ENCODE peak calls at places on chromosomes 11 and 22, in seven cellular contexts. N, X, A, H, D, T and B are unnamed samples.

GRCh38 chr11:16512163-16512562 is 155.8 kb upstream of the SOX6 start:
- DNase-seq in T (no peak), N (no peak), X (no peak), D (no peak), A (no peak), H (no peak), B (no peak)

GRCh38 chr22:27146871-27147591 is 489.6 kb downstream of the MIAT start:
- DNase-seq in T (no peak), D (no peak), N (no peak), X (no peak), H (no peak), A (no peak), B (no peak)

GRCh38 chr11:4887591-4887990 is 5.9 kb downstream of the OR51T1 start:
- DNase-seq in T (no peak), H (no peak), X (no peak), N (no peak), D (no peak), A (no peak), B (no peak)

GRCh38 chr11:83025267-83025704 is 46.4 kb downstream of the RAB30 start:
- DNase-seq in N (no peak), H (no peak), A (no peak), X (peak), D (no peak), T (no peak), B (no peak)

GRCh38 chr11:68216171-68216938 is 3.3 kb upstream of the KMT5B start:
- DNase-seq in T (no peak), D (no peak), X (no peak), H (no peak), A (no peak), N (no peak), B (no peak)

GRCh38 chr11:24496728-24497396 is at the start of gene LUZP2:
- DNase-seq in T (no peak), D (no peak), N (peak), H (no peak), X (no peak), A (peak), B (peak)

GRCh38 chr11:1113405-1114201 is 38.9 kb downstream of the MUC2 start:
- DNase-seq in D (no peak), A (peak), N (no peak), H (no peak), T (peak), X (no peak), B (no peak)

GRCh38 chr11:93623179-93623578 is 38.3 kb upstream of the CEP295 start:
- DNase-seq in D (no peak), A (peak), X (no peak), N (no peak), T (no peak), H (peak), B (peak)

GRCh38 chr11:2775083-2775625 is 75.4 kb upstream of the KCNQ1OT1 start:
- DNase-seq in H (peak), T (no peak), D (no peak), X (no peak), N (no peak), A (no peak), B (no peak)

GRCh38 chr11:17012712-17013547 is 1.3 kb downstream of the PLEKHA7 start:
- DNase-seq in N (no peak), T (no peak), A (no peak), D (no peak), X (peak), H (no peak), B (no peak)

GRCh38 chr11:96424693-96425092 is 34.9 kb downstream of the JRKL start:
- DNase-seq in A (no peak), X (no peak), N (no peak), H (no peak), D (no peak), T (no peak), B (no peak)

GRCh38 chr11:96430668-96431067 is 40.9 kb downstream of the JRKL start:
- DNase-seq in X (no peak), N (no peak), D (no peak), A (no peak), T (no peak), H (no peak), B (no peak)

DNA sequence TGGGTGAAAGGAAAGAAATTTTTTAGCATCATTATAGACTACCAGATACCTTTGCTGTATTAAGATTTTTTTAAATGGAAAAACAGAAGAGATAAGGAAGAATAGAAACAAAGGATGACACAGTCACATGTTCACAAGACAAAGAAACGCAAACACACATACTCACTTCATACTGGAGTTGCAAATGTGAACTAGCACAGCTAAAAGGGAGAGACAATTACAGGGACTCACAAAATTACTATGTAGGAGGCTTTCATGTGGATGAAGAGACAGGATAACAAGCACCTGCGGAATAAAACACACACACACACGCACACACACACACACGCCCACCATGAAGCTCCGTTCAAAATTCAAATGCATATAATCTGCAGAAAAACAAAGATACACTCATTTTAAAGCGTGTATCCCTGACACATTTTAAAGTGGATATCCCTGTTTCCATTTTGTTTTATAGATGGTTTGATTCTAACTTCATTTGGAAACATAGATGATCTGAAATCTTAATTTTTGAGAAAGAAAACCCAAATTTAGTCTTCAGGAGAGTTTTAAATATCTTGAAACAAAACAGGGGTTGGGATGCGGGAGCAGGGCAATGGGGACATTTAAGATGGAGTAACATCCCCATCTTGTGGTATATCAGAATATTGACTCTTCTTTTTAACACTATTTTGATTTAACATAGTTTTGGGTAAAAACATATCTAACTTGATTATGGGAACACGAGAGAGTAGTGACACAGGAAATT is 36.7 kb downstream of the JRKL start:
- DNase-seq in X (peak), T (peak), H (no peak), N (peak), A (no peak), D (no peak), B (no peak)
- TF ChIP-seq TAF1 in X (no peak), T (no peak), H (no peak), N (no peak), A (no peak), D (no peak), B (no peak)

GRCh38 chr11:44903035-44903434 is 47.6 kb downstream of the TP53I11 start:
- DNase-seq in T (no peak), N (no peak), D (no peak), X (no peak), A (no peak), H (no peak), B (no peak)

GRCh38 chr11:44906641-44907040 is 44.0 kb downstream of the TP53I11 start:
- DNase-seq in X (no peak), T (peak), D (no peak), A (no peak), N (no peak), H (no peak), B (no peak)

GRCh38 chr11:44904261-44905080 is 46.2 kb downstream of the TP53I11 start:
- DNase-seq in D (no peak), X (no peak), A (no peak), T (no peak), H (no peak), N (no peak), B (no peak)

GRCh38 chr11:44903518-44903917 is 47.2 kb downstream of the TP53I11 start:
- DNase-seq in T (no peak), H (no peak), X (no peak), A (no peak), N (no peak), D (no peak), B (no peak)

DNA sequence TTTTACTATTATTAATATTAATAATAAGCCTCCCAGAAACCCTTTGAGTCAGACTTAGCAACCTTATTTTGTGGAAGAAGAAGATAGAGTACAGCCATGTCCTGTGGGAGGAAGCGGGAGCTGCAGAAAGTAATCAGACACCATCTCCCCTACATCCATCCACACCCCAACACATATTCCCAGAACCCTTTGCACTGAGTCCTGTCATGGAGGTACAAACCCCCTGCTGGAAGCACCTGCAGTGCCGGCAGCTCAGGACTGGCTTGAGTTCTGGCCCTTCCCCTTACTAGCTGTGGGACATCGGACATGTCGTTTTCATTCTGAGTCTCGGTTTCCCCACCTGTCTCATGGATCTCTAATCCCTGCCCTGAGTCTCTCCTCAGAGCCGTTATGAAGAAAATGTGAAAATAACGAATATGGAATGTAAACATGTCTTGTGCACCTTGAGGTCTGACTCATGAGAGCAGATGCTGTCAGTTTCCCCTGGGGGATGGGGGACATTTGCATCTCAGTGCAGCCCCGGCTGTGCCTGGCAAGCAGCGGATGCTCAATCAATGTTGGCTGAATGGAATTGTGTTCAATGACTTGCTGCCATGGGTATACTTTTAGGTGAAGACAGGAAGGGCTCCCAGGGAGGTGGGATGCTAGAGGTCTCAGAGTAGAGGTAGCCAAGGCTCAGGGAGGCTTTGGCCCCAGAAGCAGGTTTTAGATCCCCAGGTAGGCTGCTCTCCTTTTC is 45.4 kb downstream of the TP53I11 start:
- DNase-seq in A (no peak), H (no peak), N (no peak), D (no peak), T (no peak), X (no peak), B (no peak)
- TF ChIP-seq TAF1 in A (no peak), H (no peak), N (no peak), D (no peak), T (no peak), X (no peak), B (no peak)

GRCh38 chr11:64561984-64562722 is 28.9 kb upstream of the SLC22A12 start:
- DNase-seq in N (no peak), T (no peak), A (no peak), X (no peak), D (no peak), H (no peak), B (no peak)
- TF ChIP-seq TAF1 in N (no peak), T (no peak), A (no peak), X (no peak), D (no peak), H (no peak), B (no peak)

DNA sequence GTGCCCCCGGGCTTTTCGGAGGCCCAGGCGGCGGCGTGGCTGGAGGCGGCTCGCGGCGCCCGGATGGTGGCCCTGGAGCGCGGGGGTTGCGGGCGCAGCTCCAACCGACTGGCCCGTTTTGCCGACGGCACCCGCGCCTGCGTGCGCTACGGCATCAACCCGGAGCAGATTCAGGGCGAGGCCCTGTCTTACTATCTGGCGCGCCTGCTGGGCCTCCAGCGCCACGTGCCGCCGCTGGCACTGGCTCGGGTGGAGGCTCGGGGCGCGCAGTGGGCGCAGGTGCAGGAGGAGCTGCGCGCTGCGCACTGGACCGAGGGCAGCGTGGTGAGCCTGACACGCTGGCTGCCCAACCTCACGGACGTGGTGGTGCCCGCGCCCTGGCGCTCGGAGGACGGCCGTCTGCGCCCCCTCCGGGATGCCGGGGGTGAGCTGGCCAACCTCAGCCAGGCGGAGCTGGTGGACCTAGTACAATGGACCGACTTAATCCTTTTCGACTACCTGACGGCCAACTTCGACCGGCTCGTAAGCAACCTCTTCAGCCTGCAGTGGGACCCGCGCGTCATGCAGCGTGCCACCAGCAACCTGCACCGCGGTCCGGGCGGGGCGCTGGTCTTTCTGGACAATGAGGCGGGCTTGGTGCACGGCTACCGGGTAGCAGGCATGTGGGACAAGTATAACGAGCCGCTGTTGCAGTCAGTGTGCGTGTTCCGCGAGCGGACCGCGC is 932 bp downstream of the FJX1 start:
- DNase-seq in D (peak), T (no peak), X (no peak), A (peak), N (peak), H (no peak), B (peak)
- TF ChIP-seq TAF1 in D (no peak), T (no peak), X (no peak), A (peak), N (no peak), H (no peak), B (no peak)

DNA sequence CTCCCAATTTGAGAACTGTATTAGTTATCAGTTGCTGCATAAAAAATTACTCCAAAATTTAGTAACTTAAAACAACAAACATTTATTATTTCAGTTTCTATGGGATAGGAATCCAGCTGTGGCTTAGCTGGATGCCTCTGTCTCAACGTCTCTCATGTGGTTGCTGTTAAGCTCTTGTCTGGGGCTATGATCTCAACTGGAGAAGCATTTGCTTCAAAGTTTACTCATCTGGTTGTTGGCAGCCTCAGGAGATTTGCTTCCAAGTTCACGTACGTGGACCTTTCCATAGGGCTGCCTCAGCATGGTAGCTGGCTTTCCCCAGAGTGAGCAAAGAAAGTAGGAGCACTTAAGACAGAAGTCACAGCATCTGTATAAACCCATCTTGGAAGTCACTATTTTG is 144.9 kb upstream of the SESN3 start:
- DNase-seq in A (no peak), H (no peak), D (no peak), X (no peak), N (no peak), T (no peak), B (no peak)
- TF ChIP-seq TAF1 in A (no peak), H (no peak), D (no peak), X (no peak), N (no peak), T (no peak), B (no peak)

DNA sequence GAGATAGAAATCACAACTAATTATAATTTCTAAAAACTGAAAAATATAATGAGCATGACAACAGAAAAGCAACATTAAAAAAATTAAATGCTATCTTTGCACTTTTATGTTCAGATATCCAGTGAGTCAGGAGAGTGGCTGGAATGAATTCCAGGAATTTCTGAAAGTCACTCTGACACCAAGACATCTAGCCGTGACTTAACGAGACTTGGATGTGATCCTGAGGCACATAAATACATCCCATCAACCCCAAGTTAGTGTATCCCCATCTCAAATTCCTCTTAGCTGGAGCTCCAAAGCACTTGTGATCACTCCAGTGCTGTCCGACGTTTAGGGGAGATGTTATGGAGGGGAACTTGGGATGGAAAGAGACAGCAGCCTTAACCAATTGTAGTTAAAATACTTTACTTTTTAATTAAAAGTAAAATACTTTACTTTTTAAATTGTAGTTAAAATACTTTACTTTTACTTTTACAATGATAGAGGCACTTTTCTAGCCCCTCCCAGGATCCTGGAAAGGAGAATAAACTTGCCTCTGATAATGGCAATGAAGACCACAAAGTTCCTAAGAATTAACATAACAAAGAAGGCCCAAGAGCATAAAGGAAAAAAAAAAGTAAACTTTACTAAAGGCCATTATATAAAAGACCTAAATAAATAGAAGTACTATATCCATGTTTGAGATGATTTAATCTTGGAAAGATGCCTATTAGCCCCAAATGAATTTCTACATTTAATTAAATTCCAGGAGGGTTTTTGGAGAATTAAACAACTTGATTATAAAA is 128.9 kb upstream of the THY1 start:
- DNase-seq in T (no peak), A (peak), H (no peak), D (no peak), X (no peak), N (no peak), B (no peak)
- TF ChIP-seq TAF1 in T (no peak), A (no peak), H (no peak), D (no peak), X (no peak), N (no peak), B (no peak)